ENCODE peak calls at places on chromosomes 12 and 14, in six cellular contexts. C is activated CD4-positive, alpha-beta T cell treated with anti-CD3 and anti-CD28 coated beads, Interleukin-2, amount 50 U/mL, for 1 hour; I is GM03348; U is mesothelial cell of epicardium; S is foreskin fibroblast; V is GM12892. B is an unnamed sample.

GRCh38 chr12:71183018-71183417 is 25.2 kb upstream of the TSPAN8 start:
- DNase-seq in C (no peak), I (no peak), U (no peak), S (peak; percentile 16), V (no peak), B (peak; percentile 15)

GRCh38 chr14:99514552-99515300 is 33.5 kb downstream of the CCNK start:
- DNase-seq in C (no peak), I (no peak), U (no peak), S (no peak), V (no peak), B (no peak)

GRCh38 chr14:72476657-72477499 is 417.0 kb downstream of the DPF3 start:
- DNase-seq in C (peak; percentile 6), I (peak; percentile 46), U (no peak), S (peak; percentile 64), V (peak; percentile 47), B (peak; percentile 55)

GRCh38 chr12:92597997-92598396 is 104.8 kb upstream of the PLEKHG7 start:
- DNase-seq in C (no peak), I (peak; percentile 34), U (no peak), S (peak; percentile 70), V (no peak), B (peak; percentile 47)

GRCh38 chr12:50333441-50333840 is 50.1 kb upstream of the LIMA1 start:
- DNase-seq in C (no peak), I (peak; percentile 76), U (no peak), S (no peak), V (no peak), B (no peak)

GRCh38 chr12:10182662-10183061 is 3.8 kb downstream of the TMEM52B start:
- DNase-seq in C (no peak), I (peak; percentile 66), U (no peak), S (peak; percentile 69), V (no peak), B (peak; percentile 60)

GRCh38 chr14:102786758-102787157 is 9.5 kb downstream of the TRAF3 start:
- DNase-seq in C (no peak), I (no peak), U (no peak), S (peak; percentile 25), V (no peak), B (no peak)

GRCh38 chr12:41076114-41076513 is 112.0 kb upstream of the PDZRN4 start:
- DNase-seq in C (no peak), I (no peak), U (no peak), S (no peak), V (no peak), B (no peak)

B was measured in stromal cell of bone marrow.